ENCODE peak calls at places on chromosome 20, in six cellular contexts. N is IMR-90, V is neuronal stem cell, M is H1, K is trophoblast cell, G is mesenchymal stem cell. Z is an unnamed sample.

GRCh38 chr20:50915424-50915823 is 15.8 kb downstream of the ADNP start:
- DNase-seq in M (no peak), V (no peak), G (no peak), N (peak), K (no peak), Z (no peak)

GRCh38 chr20:50562262-50562701 is 52.1 kb downstream of the PTPN1 start:
- DNase-seq in N (no peak), V (no peak), K (no peak), M (no peak), G (no peak), Z (no peak)

GRCh38 chr20:59405226-59405815 is 104.9 kb downstream of the EDN3 start:
- DNase-seq in V (no peak), N (no peak), K (no peak), G (no peak), M (no peak), Z (no peak)

GRCh38 chr20:60512436-60512835 is 554.2 kb downstream of the CDH26 start:
- DNase-seq in G (no peak), N (peak), V (peak), K (peak), M (no peak), Z (peak)

GRCh38 chr20:3160418-3160817 is 753 bp upstream of the FASTKD5 start:
- DNase-seq in N (no peak), K (no peak), G (no peak), V (no peak), M (no peak), Z (no peak)

GRCh38 chr20:58818585-58819285 is 32.0 kb downstream of the GNAS-AS1 start:
- DNase-seq in V (no peak), K (peak), G (peak), M (no peak), N (peak), Z (no peak)

GRCh38 chr20:5864428-5864827 is 85.9 kb downstream of the TRMT6 start:
- DNase-seq in M (no peak), K (no peak), V (no peak), N (no peak), G (no peak), Z (no peak)

GRCh38 chr20:21703740-21704407 is 1.6 kb upstream of the PAX1 start:
- DNase-seq in V (no peak), K (no peak), N (no peak), G (no peak), M (no peak), Z (no peak)

GRCh38 chr20:572752-573151 is 29.2 kb upstream of the CSNK2A1 start:
- DNase-seq in V (no peak), K (no peak), M (no peak), G (no peak), N (no peak), Z (no peak)

GRCh38 chr20:32682508-32682987 is 8.8 kb upstream of the C20orf203 start:
- DNase-seq in K (peak), V (no peak), N (no peak), M (no peak), G (no peak), Z (peak)

GRCh38 chr20:1907586-1907985 is 12.4 kb downstream of the SIRPA start:
- DNase-seq in G (no peak), V (no peak), K (no peak), N (peak), M (no peak), Z (no peak)

GRCh38 chr20:60223174-60223573 is 265.0 kb downstream of the CDH26 start:
- DNase-seq in M (no peak), G (no peak), V (no peak), K (no peak), N (no peak), Z (no peak)

GRCh38 chr20:40813213-40813510 is 124.1 kb upstream of the MAFB start:
- DNase-seq in K (no peak), N (no peak), V (no peak), M (no peak), G (no peak), Z (no peak)

GRCh38 chr20:35167787-35168186 is 4.1 kb upstream of the PROCR start:
- DNase-seq in M (no peak), V (no peak), K (no peak), G (no peak), N (no peak), Z (no peak)

GRCh38 chr20:52056203-52057062 is 135.1 kb downstream of the ZFP64 start:
- DNase-seq in V (no peak), N (peak), M (no peak), K (no peak), G (peak), Z (no peak)

GRCh38 chr20:53078761-53079482 is 106.8 kb downstream of the TSHZ2 start:
- DNase-seq in M (no peak), N (no peak), G (no peak), K (no peak), V (no peak), Z (no peak)

GRCh38 chr20:25188218-25188617 is 7.3 kb upstream of the ENTPD6 start:
- DNase-seq in K (no peak), N (no peak), V (no peak), M (no peak), G (peak), Z (no peak)

GRCh38 chr20:33728463-33728862 is 3.3 kb upstream of the ZNF341 start:
- DNase-seq in K (no peak), G (no peak), N (no peak), V (no peak), M (no peak), Z (no peak)

GRCh38 chr20:10263385-10264165 is 44.9 kb downstream of the SNAP25 start:
- DNase-seq in K (no peak), V (no peak), M (no peak), N (peak), G (peak), Z (no peak)

GRCh38 chr20:45833883-45834796 is 541 bp downstream of the SNX21 start:
- DNase-seq in K (peak), V (peak), N (peak), M (peak), G (peak), Z (peak)

GRCh38 chr20:46630336-46630735 is 20.9 kb downstream of the SLC13A3 start:
- DNase-seq in N (no peak), M (no peak), G (no peak), V (no peak), K (no peak), Z (no peak)

GRCh38 chr20:54662064-54662463 is 186.7 kb downstream of the DOK5 start:
- DNase-seq in V (no peak), N (no peak), K (no peak), M (no peak), G (no peak), Z (peak)

GRCh38 chr20:57470666-57471495 is 54.1 kb downstream of the CTCFL start:
- DNase-seq in K (no peak), N (no peak), V (no peak), G (no peak), M (no peak), Z (no peak)

GRCh38 chr20:62752181-62752670 is 43.6 kb downstream of the NTSR1 start:
- DNase-seq in K (no peak), V (no peak), M (no peak), G (no peak), N (no peak), Z (no peak)

GRCh38 chr20:61763740-61764400 is 301.8 kb downstream of the TAF4 start:
- DNase-seq in M (no peak), V (no peak), N (no peak), G (no peak), K (no peak), Z (no peak)

GRCh38 chr20:48921883-48922867 is 664 bp downstream of the ARFGEF2 start:
- DNase-seq in G (peak), M (no peak), V (no peak), K (peak), N (peak), Z (peak)
- H2BK5ac ChIP-seq in G (peak), M (peak), V (no peak), K (peak), N (peak), Z (peak)

GRCh38 chr20:36543187-36544133 is 2.1 kb downstream of the MYL9 start:
- DNase-seq in V (no peak), N (peak), M (no peak), K (no peak), G (peak), Z (no peak)
- H3K4me3 ChIP-seq in V (no peak), N (peak), M (no peak), K (peak), G (peak), Z (no peak)

GRCh38 chr20:43583982-43584432 is 6.7 kb upstream of the IFT52 start:
- DNase-seq in V (no peak), M (no peak), N (peak), G (peak), K (no peak), Z (no peak)
- H3K4me2 ChIP-seq in V (no peak), M (peak), N (no peak), G (no peak), K (no peak), Z (no peak)

DNA sequence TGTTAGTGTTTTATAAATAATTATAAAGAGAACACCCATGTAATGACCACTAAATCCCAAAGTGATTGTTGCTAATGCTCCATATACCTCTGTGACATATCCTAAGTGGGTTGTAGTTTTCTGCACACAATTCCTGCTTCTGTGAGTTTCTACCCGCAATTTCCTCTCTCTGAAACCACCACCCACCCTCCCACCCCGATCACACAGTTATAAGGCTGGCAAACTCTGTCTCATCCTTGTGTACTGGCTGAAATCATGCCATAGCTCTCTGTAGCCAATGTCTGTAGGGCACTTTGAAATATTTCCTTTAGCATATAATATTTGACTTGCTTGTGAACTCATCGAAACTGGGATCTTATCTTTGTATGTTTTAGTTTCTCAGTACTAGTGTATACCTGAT is 236.6 kb downstream of the PLCB1 start:
- DNase-seq in M (no peak), N (no peak), G (no peak), K (no peak), V (no peak), Z (no peak)
- H2BK5ac ChIP-seq in M (no peak), N (no peak), G (no peak), K (no peak), V (no peak), Z (no peak)

DNA sequence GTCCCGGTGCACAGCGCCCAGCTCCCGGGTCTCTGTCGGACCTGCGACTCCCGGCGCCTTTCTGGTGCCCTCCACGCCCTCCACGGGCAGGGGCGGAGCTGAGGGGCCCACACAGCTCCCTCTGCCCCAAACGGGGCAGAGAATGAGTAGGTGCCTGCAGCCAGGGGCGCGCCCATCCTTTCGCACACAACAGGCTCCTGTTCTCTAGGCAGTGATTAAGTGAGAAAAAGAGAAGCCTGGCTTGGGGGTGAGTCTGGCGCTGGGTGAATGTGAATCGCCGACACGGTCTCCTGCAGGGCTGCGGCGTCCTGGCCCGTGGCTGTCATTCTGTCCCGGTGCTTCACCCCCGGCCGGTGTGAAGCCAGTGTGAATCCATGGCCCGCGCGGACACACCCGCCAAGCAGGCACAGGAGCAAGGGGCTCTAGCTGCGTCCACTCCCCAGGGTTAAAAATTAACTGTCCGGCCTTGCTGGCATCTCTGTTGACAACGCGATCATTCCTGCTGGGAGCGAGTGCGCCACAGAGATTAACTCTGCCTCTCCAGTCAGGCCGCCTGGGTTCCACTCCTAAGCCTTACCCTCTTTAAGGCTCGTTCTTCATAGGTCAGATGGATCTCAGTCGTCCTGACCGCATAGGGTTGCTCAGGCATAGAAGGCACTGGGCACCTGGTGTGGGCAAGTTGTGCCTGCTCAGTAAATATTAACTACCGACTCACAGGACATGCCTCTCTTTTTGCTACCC is 88.8 kb downstream of the PCSK2 start:
- DNase-seq in V (no peak), N (no peak), K (no peak), M (no peak), G (no peak), Z (no peak)
- H3K4me3 ChIP-seq in V (no peak), N (no peak), K (no peak), M (no peak), G (no peak), Z (no peak)

DNA sequence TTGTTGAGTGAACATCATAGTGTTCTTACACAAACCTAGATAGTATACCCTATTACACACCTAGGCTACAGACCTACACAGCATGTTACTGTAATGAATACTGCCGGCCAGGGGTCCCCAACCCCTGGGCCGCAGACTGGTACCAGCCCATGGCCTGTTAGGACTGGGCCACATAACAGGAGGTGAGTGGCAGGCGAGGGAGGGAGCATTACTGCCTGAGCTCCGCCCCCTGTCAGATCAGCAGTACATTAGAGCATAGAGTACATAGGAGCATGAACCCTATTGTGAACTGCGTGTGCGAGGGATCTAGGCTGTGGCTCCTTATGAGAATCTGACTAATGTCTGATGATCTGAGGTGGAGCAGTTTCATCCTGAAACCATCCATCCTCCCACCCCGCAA is 126.3 kb downstream of the PRND start:
- DNase-seq in K (peak), M (peak), G (no peak), N (no peak), V (no peak), Z (no peak)
- H3K4me2 ChIP-seq in K (no peak), M (no peak), G (no peak), N (no peak), V (no peak), Z (no peak)

GRCh38 chr20:49277786-49278035 is 146 bp downstream of the ZNFX1 start:
- DNase-seq in G (no peak), V (no peak), N (no peak), M (no peak), K (no peak), Z (no peak)

GRCh38 chr20:49279677-49280462 is 2.0 kb upstream of the ZNFX1 start:
- DNase-seq in V (no peak), N (no peak), G (peak), K (no peak), M (no peak), Z (peak)

GRCh38 chr20:49280463-49281058 is 2.7 kb upstream of the ZNFX1 start:
- DNase-seq in V (no peak), K (no peak), M (no peak), N (no peak), G (peak), Z (peak)

GRCh38 chr20:49278036-49278816 is at the start of gene ZNFX1:
- DNase-seq in N (peak), V (peak), G (peak), K (peak), M (peak), Z (peak)

DNA sequence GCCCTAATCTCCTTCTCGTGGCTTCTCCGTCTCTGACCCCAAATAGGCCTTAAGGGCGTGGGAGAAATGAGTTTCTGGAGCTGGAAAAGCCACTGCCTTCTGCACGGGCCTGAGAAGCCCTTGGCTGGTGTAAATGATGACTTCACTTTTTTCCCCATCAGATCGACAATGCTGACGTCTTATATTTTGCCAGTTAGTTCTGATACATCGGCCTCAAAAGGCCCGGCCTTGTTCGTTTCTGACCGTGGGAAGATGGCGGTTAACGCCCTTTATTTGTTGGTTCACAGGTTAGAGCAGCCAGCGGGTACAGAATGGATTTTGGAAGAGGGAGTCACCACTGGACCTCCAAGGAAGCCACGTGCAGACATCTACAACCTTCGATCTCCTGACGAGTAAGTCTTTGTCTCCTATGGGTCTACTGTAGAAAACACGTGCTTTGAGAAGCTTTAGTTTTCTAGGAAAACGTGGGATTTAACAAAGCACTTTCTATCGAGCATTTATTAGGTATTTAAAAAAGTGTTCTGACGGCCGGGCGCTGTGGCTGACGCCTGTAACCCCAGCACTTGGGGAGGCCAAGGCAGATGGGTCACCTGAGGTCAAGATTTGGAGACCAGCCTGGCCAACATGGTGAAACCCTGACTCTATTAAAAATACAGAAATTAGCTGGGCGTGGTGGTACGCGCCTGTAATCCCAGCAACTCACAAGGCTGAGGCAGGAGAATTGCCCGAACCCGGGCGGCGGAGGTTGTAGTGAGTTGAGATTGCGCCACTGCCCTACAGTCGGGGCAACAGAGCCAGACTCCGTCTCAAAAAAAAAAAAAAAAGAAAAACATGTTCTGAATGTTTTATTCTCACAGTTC is 1.2 kb upstream of the ZNFX1 start:
- DNase-seq in K (no peak), M (no peak), G (peak), N (no peak), V (no peak), Z (peak)
- H2BK5ac ChIP-seq in K (peak), M (peak), G (no peak), N (peak), V (no peak), Z (peak)

DNA sequence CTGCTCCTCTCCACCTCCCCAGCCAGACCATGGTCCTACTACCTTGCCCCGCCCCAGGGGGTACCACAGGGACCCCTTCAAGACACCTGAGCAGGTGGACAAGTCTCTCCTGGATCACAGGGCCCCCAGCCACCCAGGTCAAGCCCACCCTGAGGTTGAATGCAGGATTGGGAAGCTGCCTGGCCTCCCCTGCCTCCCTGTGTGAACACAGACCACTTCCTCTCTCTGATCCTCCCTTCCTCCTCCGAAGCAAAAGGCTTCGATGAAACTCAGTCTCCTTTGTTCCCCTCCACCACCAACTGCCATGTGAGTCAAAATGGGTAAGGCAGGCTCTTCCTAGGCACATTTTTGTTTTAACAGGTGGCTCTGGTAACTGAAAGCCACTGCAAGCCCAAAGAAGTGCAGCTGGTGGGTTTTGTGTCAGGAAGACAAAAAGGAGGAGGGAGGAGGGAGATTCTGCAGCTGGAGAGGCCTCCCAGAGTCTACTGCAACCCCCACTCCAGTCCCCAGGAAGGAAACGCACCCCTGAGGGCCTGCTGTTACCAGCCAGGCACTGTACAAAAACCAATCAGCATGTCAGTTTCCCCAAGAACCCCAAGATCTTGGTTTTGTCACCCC is 5.4 kb downstream of the ADA start:
- DNase-seq in G (peak), V (peak), K (no peak), N (peak), M (no peak), Z (no peak)
- H3K4me3 ChIP-seq in G (no peak), V (no peak), K (no peak), N (no peak), M (no peak), Z (no peak)

DNA sequence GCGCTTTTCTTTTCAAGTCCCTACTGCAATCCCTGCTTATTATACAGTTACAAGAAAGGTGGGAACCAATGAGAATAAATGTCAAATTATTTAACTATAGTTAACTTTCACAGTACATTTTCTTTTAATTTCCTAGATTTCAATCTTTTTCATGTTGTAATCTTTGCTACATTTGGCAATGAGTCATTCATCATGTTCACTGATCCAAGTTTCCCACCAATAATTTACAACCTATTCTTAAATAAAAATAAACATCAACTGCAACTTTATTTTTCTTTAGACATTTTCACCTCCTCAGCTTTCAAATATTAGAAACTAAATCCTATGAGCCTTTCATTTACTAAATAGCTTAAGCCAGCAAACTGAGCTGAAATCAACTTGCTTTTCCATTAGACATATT is 541.3 kb upstream of the BTBD3 start:
- DNase-seq in V (no peak), G (no peak), K (no peak), N (peak), M (no peak), Z (no peak)
- H3K4me2 ChIP-seq in V (no peak), G (no peak), K (no peak), N (no peak), M (no peak), Z (no peak)

GRCh38 chr20:23091741-23092408 is 5.8 kb upstream of the CD93 start:
- DNase-seq in M (no peak), N (no peak), V (no peak), G (peak), K (no peak), Z (no peak)

GRCh38 chr20:23094213-23094896 is 8.2 kb upstream of the CD93 start:
- DNase-seq in V (no peak), N (no peak), M (no peak), K (no peak), G (no peak), Z (no peak)

GRCh38 chr20:23092861-23093543 is 6.9 kb upstream of the CD93 start:
- DNase-seq in K (no peak), M (no peak), N (no peak), V (no peak), G (no peak), Z (no peak)

GRCh38 chr20:23093613-23094012 is 7.5 kb upstream of the CD93 start:
- DNase-seq in M (no peak), N (no peak), G (no peak), K (no peak), V (no peak), Z (no peak)

GRCh38 chr20:23092409-23092756 is 6.3 kb upstream of the CD93 start:
- DNase-seq in N (no peak), M (no peak), K (no peak), G (peak), V (no peak), Z (no peak)
- H2BK5ac ChIP-seq in N (no peak), M (no peak), K (no peak), G (no peak), V (no peak), Z (no peak)

Z was measured in mesendoderm.